ENCODE peak calls at places on chromosomes 1 and 21, in nine cellular contexts. I, W, C, Q, A, K, N, P and J are unnamed samples.
A peak's percentile ranks its signal among the peaks of the same experiment; 100 is the strongest.

GRCh38 chr21:33300701-33301631 is 23.8 kb upstream of the IFNAR1 start:
- DNase-seq in I (no peak), W (no peak), C (no peak), Q (peak; percentile 7), A (no peak), K (no peak), N (peak; percentile 60), P (no peak), J (no peak)

GRCh38 chr1:57067863-57068262 is 102.0 kb upstream of the C8B start:
- DNase-seq in I (no peak), W (no peak), C (no peak), Q (no peak), A (no peak), K (no peak), N (no peak), P (no peak), J (no peak)

GRCh38 chr1:160519542-160520435 is 3.3 kb downstream of the SLAMF6 start:
- DNase-seq in I (no peak), W (no peak), C (no peak), Q (no peak), A (no peak), K (no peak), N (no peak), P (no peak), J (no peak)

GRCh38 chr1:192702212-192702993 is 66.5 kb downstream of the RGS13 start:
- DNase-seq in I (peak; percentile 57), W (no peak), C (peak; percentile 43), Q (no peak), A (no peak), K (peak; percentile 68), N (no peak), P (no peak), J (no peak)

GRCh38 chr1:229293528-229294204 is 22.8 kb downstream of the RAB4A start:
- DNase-seq in I (no peak), W (no peak), C (no peak), Q (no peak), A (no peak), K (no peak), N (no peak), P (no peak), J (no peak)

GRCh38 chr1:217039926-217040325 is 316.7 kb upstream of the ESRRG start:
- DNase-seq in I (no peak), W (no peak), C (no peak), Q (no peak), A (no peak), K (no peak), N (no peak), P (no peak), J (no peak)

GRCh38 chr21:37319551-37319950 is 47.0 kb upstream of the DYRK1A start:
- DNase-seq in I (no peak), W (no peak), C (no peak), Q (peak; percentile 43), A (no peak), K (no peak), N (no peak), P (no peak), J (no peak)

GRCh38 chr1:223176437-223176836 is 33.4 kb upstream of the TLR5 start:
- DNase-seq in I (no peak), W (no peak), C (no peak), Q (no peak), A (no peak), K (no peak), N (no peak), P (no peak), J (no peak)

GRCh38 chr1:230833511-230833910 is 34.8 kb downstream of the C1orf198 start:
- DNase-seq in I (no peak), W (no peak), C (no peak), Q (no peak), A (no peak), K (no peak), N (no peak), P (no peak), J (no peak)